ENCODE peak calls at places on chromosomes 4 and X, in seven cellular contexts. One of them, this sample, is unnamed.

GRCh38 chrX:44400588-44400987 is 57.1 kb upstream of the EFHC2 start:
- DNase-seq in GM12878: no peak
- DNase-seq in SK-N-SH: no peak
- DNase-seq in HepG2: no peak
- DNase-seq in H1: no peak
- DNase-seq in K562: no peak
- DNase-seq in HCT116: peak
- DNase-seq in this sample: no peak

GRCh38 chr4:77449162-77449561 is 156.5 kb upstream of the CXCL13 start:
- DNase-seq in HepG2: no peak
- DNase-seq in GM12878: no peak
- DNase-seq in HCT116: no peak
- DNase-seq in K562: no peak
- DNase-seq in H1: no peak
- DNase-seq in SK-N-SH: no peak
- DNase-seq in this sample: no peak

GRCh38 chr4:166435449-166435848 is 562.4 kb downstream of the TLL1 start:
- DNase-seq in GM12878: no peak
- DNase-seq in SK-N-SH: no peak
- DNase-seq in HepG2: no peak
- DNase-seq in K562: no peak
- DNase-seq in HCT116: no peak
- DNase-seq in H1: no peak
- DNase-seq in this sample: no peak

GRCh38 chr4:37892641-37893040 is 1.8 kb downstream of the TBC1D1 start:
- DNase-seq in HepG2: no peak
- DNase-seq in SK-N-SH: no peak
- DNase-seq in GM12878: peak
- DNase-seq in K562: no peak
- DNase-seq in H1: no peak
- DNase-seq in HCT116: no peak
- DNase-seq in this sample: no peak

GRCh38 chrX:17405225-17405969 is 30.4 kb downstream of the NHS start:
- DNase-seq in H1: no peak
- DNase-seq in SK-N-SH: no peak
- DNase-seq in K562: no peak
- DNase-seq in GM12878: no peak
- DNase-seq in HepG2: peak
- DNase-seq in HCT116: peak
- DNase-seq in this sample: no peak

GRCh38 chr4:126890994-126891393 is 741.8 kb upstream of the INTU start:
- DNase-seq in HCT116: no peak
- DNase-seq in SK-N-SH: no peak
- DNase-seq in H1: no peak
- DNase-seq in K562: no peak
- DNase-seq in GM12878: no peak
- DNase-seq in HepG2: no peak
- DNase-seq in this sample: no peak

GRCh38 chrX:35590210-35590609 is 207.9 kb upstream of the MAGEB16 start:
- DNase-seq in HepG2: no peak
- DNase-seq in H1: no peak
- DNase-seq in HCT116: no peak
- DNase-seq in GM12878: no peak
- DNase-seq in SK-N-SH: no peak
- DNase-seq in K562: no peak
- DNase-seq in this sample: no peak

GRCh38 chrX:372856-373640 is 13.7 kb downstream of the PPP2R3B start:
- DNase-seq in SK-N-SH: no peak
- DNase-seq in GM12878: no peak
- DNase-seq in HepG2: no peak
- DNase-seq in HCT116: no peak
- DNase-seq in H1: no peak
- DNase-seq in K562: no peak
- DNase-seq in this sample: no peak

GRCh38 chr4:78764498-78764961 is 11.6 kb upstream of the BMP2K start:
- DNase-seq in HCT116: no peak
- DNase-seq in HepG2: no peak
- DNase-seq in H1: no peak
- DNase-seq in GM12878: no peak
- DNase-seq in K562: no peak
- DNase-seq in SK-N-SH: no peak
- DNase-seq in this sample: no peak

GRCh38 chr4:79913581-79913980 is 159.4 kb downstream of the ANTXR2 start:
- DNase-seq in H1: no peak
- DNase-seq in HepG2: no peak
- DNase-seq in SK-N-SH: no peak
- DNase-seq in HCT116: no peak
- DNase-seq in GM12878: no peak
- DNase-seq in K562: no peak
- DNase-seq in this sample: no peak

GRCh38 chrX:10395179-10395578 is 225.2 kb downstream of the MID1 start:
- DNase-seq in K562: no peak
- DNase-seq in GM12878: no peak
- DNase-seq in HepG2: no peak
- DNase-seq in SK-N-SH: no peak
- DNase-seq in H1: no peak
- DNase-seq in HCT116: no peak
- DNase-seq in this sample: no peak

GRCh38 chr4:156949373-156949814 is 22.2 kb downstream of the PDGFC start:
- DNase-seq in GM12878: no peak
- DNase-seq in HCT116: no peak
- DNase-seq in SK-N-SH: no peak
- DNase-seq in K562: no peak
- DNase-seq in H1: no peak
- DNase-seq in HepG2: peak
- DNase-seq in this sample: no peak

GRCh38 chr4:71322425-71322824 is 16.4 kb upstream of the SLC4A4 start:
- DNase-seq in H1: no peak
- DNase-seq in GM12878: no peak
- DNase-seq in K562: no peak
- DNase-seq in HCT116: no peak
- DNase-seq in HepG2: no peak
- DNase-seq in SK-N-SH: no peak
- DNase-seq in this sample: no peak

GRCh38 chr4:102826105-102826889 is 1.1 kb downstream of the UBE2D3 start:
- DNase-seq in HepG2: no peak
- DNase-seq in HCT116: no peak
- DNase-seq in SK-N-SH: no peak
- DNase-seq in H1: peak
- DNase-seq in GM12878: no peak
- DNase-seq in K562: no peak
- DNase-seq in this sample: no peak

GRCh38 chrX:140425712-140426395 is 79.0 kb downstream of the SOX3 start:
- DNase-seq in GM12878: no peak
- DNase-seq in H1: no peak
- DNase-seq in HepG2: no peak
- DNase-seq in HCT116: no peak
- DNase-seq in K562: no peak
- DNase-seq in SK-N-SH: no peak
- DNase-seq in this sample: no peak

GRCh38 chrX:20042221-20042620 is 51.4 kb upstream of the BCLAF3 start:
- DNase-seq in SK-N-SH: no peak
- DNase-seq in HCT116: no peak
- DNase-seq in H1: no peak
- DNase-seq in K562: no peak
- DNase-seq in GM12878: no peak
- DNase-seq in HepG2: no peak
- DNase-seq in this sample: no peak

GRCh38 chr4:136319789-136320470 is 1212.4 kb downstream of the PCDH18 start:
- DNase-seq in GM12878: no peak
- DNase-seq in HCT116: peak
- DNase-seq in HepG2: peak
- DNase-seq in H1: no peak
- DNase-seq in K562: no peak
- DNase-seq in SK-N-SH: no peak
- DNase-seq in this sample: no peak

GRCh38 chr4:23382880-23383279 is 507.0 kb downstream of the PPARGC1A start:
- DNase-seq in GM12878: no peak
- DNase-seq in HepG2: no peak
- DNase-seq in K562: no peak
- DNase-seq in H1: no peak
- DNase-seq in SK-N-SH: no peak
- DNase-seq in HCT116: no peak
- DNase-seq in this sample: no peak

GRCh38 chr4:1490011-1490905 is 84.0 kb upstream of the NKX1-1 start:
- DNase-seq in HCT116: no peak
- DNase-seq in GM12878: no peak
- DNase-seq in SK-N-SH: peak
- DNase-seq in K562: no peak
- DNase-seq in H1: no peak
- DNase-seq in HepG2: no peak
- DNase-seq in this sample: no peak

GRCh38 chr4:141768954-141769353 is 132.6 kb downstream of the IL15 start:
- DNase-seq in HCT116: no peak
- DNase-seq in H1: no peak
- DNase-seq in SK-N-SH: no peak
- DNase-seq in GM12878: no peak
- DNase-seq in K562: no peak
- DNase-seq in HepG2: no peak
- DNase-seq in this sample: no peak
- TF ChIP-seq JUND in HCT116: no peak
- TF ChIP-seq JUND in H1: no peak
- TF ChIP-seq JUND in SK-N-SH: peak
- TF ChIP-seq JUND in GM12878: no peak
- TF ChIP-seq JUND in K562: no peak
- TF ChIP-seq JUND in HepG2: no peak
- TF ChIP-seq JUND in this sample: no peak

DNA sequence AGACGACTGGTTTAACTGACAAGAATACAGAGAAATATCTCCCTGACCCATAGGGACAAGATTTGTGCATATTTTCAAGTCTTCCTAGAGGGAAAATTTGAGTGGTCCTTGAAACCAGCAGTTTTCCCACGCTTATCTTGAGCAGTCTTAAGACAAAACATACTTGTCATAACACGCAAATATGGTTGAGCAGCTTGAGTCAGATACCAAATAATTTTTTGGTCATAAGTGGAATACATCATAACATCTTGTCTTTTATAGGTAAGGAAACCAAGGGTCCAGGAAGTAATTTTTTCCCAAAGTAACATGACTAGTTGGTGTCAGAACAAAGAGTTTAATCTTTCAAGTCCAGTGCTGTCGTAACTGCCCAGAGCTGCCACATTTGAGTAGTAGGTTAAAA is 50.5 kb downstream of the MOSPD2 start:
- DNase-seq in HepG2: no peak
- DNase-seq in K562: no peak
- DNase-seq in GM12878: no peak
- DNase-seq in SK-N-SH: no peak
- DNase-seq in HCT116: no peak
- DNase-seq in H1: no peak
- DNase-seq in this sample: no peak
- TF ChIP-seq JUND in HepG2: no peak
- TF ChIP-seq JUND in K562: no peak
- TF ChIP-seq JUND in GM12878: no peak
- TF ChIP-seq JUND in SK-N-SH: no peak
- TF ChIP-seq JUND in HCT116: no peak
- TF ChIP-seq JUND in H1: no peak
- TF ChIP-seq JUND in this sample: no peak

DNA sequence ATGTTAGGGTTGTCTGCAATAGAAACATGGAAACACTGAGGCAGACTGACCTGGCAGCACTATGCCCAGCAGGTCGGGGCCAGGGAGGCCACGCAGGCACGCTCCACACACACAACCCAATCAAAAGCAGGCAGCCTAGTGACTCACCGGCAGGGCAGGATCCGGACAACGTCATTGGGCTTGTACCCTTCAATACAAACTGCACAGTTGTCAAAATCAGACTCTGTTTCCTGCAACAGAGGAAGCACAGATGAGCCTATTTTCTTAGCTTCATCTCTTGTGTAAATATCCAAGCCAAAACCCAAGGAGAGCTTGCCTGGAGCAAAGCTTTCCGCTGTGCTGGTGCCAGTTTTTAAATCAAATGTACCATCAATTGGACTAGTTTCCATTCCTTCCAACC is 185.8 kb downstream of the RNF150 start:
- DNase-seq in HCT116: no peak
- DNase-seq in H1: no peak
- DNase-seq in GM12878: no peak
- DNase-seq in HepG2: no peak
- DNase-seq in SK-N-SH: peak
- DNase-seq in K562: no peak
- DNase-seq in this sample: no peak
- TF ChIP-seq JUND in HCT116: no peak
- TF ChIP-seq JUND in H1: no peak
- TF ChIP-seq JUND in GM12878: no peak
- TF ChIP-seq JUND in HepG2: no peak
- TF ChIP-seq JUND in SK-N-SH: no peak
- TF ChIP-seq JUND in K562: no peak
- TF ChIP-seq JUND in this sample: no peak

DNA sequence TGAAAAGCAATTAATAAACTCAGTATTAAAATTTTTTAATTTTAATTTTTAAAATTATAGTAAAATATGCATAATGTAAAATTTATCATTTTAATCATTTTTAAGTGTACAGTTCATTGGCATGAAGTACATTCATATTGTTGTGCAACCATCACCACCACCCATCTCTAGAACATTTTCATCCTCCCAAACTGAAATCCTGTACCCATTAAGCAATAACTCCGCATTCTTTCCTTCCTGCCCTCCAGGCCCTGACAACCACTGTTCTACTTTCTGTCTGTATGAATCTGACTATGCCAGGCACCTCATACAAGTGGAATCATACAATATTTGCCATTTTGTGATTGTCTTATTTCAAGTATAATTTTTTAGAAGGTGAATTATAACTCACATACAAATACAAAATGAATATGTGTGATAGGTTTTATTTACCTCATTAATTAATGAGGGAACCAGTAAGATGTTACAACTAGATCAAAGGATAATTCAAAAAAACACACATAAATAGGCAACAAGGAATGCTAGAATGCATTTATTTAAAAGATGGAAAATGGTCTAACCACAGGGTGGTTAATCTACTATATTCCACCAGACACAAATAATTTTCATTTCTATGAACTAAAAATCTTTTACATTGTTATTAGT is 13.1 kb upstream of the AFF1 start:
- DNase-seq in H1: no peak
- DNase-seq in GM12878: no peak
- DNase-seq in HCT116: no peak
- DNase-seq in K562: no peak
- DNase-seq in SK-N-SH: no peak
- DNase-seq in HepG2: no peak
- DNase-seq in this sample: no peak
- TF ChIP-seq JUND in H1: no peak
- TF ChIP-seq JUND in GM12878: no peak
- TF ChIP-seq JUND in HCT116: no peak
- TF ChIP-seq JUND in K562: no peak
- TF ChIP-seq JUND in SK-N-SH: no peak
- TF ChIP-seq JUND in HepG2: no peak
- TF ChIP-seq JUND in this sample: no peak

GRCh38 chr4:98113005-98113404 is 30.3 kb downstream of the STPG2 start:
- DNase-seq in K562: peak
- DNase-seq in HepG2: peak
- DNase-seq in GM12878: no peak
- DNase-seq in HCT116: peak
- DNase-seq in SK-N-SH: no peak
- DNase-seq in H1: no peak
- DNase-seq in this sample: no peak
- TF ChIP-seq JUND in K562: no peak
- TF ChIP-seq JUND in HepG2: no peak
- TF ChIP-seq JUND in GM12878: no peak
- TF ChIP-seq JUND in HCT116: no peak
- TF ChIP-seq JUND in SK-N-SH: no peak
- TF ChIP-seq JUND in H1: no peak
- TF ChIP-seq JUND in this sample: no peak